ENCODE peak calls at places on chromosomes 13 and 19, in seven cellular contexts. N is neuronal stem cell, A is IMR-90, T is H9, V is H1, R is mesenchymal stem cell, Y is trophoblast cell. Z is an unnamed sample.

GRCh38 chr19:44643605-44644390 is at the start of gene PVR:
- DNase-seq in N (peak), A (peak), T (peak), V (peak), R (peak), Y (peak), Z (peak)

GRCh38 chr19:33621065-33621785 is 528 bp upstream of the CHST8 start:
- DNase-seq in N (no peak), A (no peak), T (no peak), V (peak), R (no peak), Y (no peak), Z (no peak)

GRCh38 chr19:4086336-4086953 is 19.7 kb upstream of the ZBTB7A start:
- DNase-seq in N (no peak), A (no peak), T (no peak), V (no peak), R (no peak), Y (peak), Z (no peak)

GRCh38 chr19:9673912-9674668 is 810 bp downstream of the ZNF562 start:
- DNase-seq in N (no peak), A (peak), T (no peak), V (no peak), R (peak), Y (peak), Z (peak)

GRCh38 chr19:49954092-49954825 is 6.7 kb downstream of the SIGLEC11 start:
- DNase-seq in N (no peak), A (peak), T (no peak), V (no peak), R (no peak), Y (no peak), Z (no peak)

GRCh38 chr13:100102042-100102441 is 13.1 kb downstream of the PCCA start:
- DNase-seq in N (no peak), A (no peak), T (no peak), V (no peak), R (no peak), Y (no peak), Z (no peak)

GRCh38 chr13:34037636-34038325 is 219.8 kb downstream of the RFC3 start:
- DNase-seq in N (no peak), A (no peak), T (no peak), V (no peak), R (no peak), Y (peak), Z (peak)

GRCh38 chr13:94711561-94712286 is 621 bp downstream of the SOX21 start:
- DNase-seq in N (no peak), A (no peak), T (peak), V (no peak), R (peak), Y (peak), Z (peak)

GRCh38 chr19:55253842-55254624 is 4.8 kb downstream of the PPP6R1 start:
- DNase-seq in N (no peak), A (no peak), T (no peak), V (no peak), R (no peak), Y (peak), Z (no peak)

GRCh38 chr19:16899566-16900075 is 10.8 kb downstream of the F2RL3 start:
- DNase-seq in N (no peak), A (no peak), T (peak), V (peak), R (peak), Y (peak), Z (peak)

GRCh38 chr19:48391100-48392005 is at the start of gene KDELR1:
- DNase-seq in N (peak), A (peak), T (peak), V (peak), R (peak), Y (peak), Z (peak)

GRCh38 chr19:8578642-8579265 is 1.5 kb upstream of the MYO1F start:
- DNase-seq in N (peak), A (peak), T (peak), V (peak), R (peak), Y (peak), Z (peak)

GRCh38 chr13:91313581-91313980 is 33.9 kb upstream of the MIR17HG start:
- DNase-seq in N (no peak), A (no peak), T (no peak), V (no peak), R (no peak), Y (no peak), Z (no peak)

GRCh38 chr13:72839831-72840426 is 58.0 kb downstream of the PIBF1 start:
- DNase-seq in N (peak), A (peak), T (peak), V (peak), R (peak), Y (peak), Z (peak)

GRCh38 chr19:43751466-43752220 is 3.1 kb downstream of the SMG9 start:
- DNase-seq in N (no peak), A (peak), T (no peak), V (no peak), R (peak), Y (no peak), Z (no peak)

GRCh38 chr19:23554548-23554947 is 132.5 kb downstream of the ZNF675 start:
- DNase-seq in N (no peak), A (no peak), T (no peak), V (no peak), R (no peak), Y (peak), Z (no peak)

GRCh38 chr13:111289251-111289650 is 31.2 kb upstream of the TEX29 start:
- DNase-seq in N (no peak), A (no peak), T (no peak), V (no peak), R (no peak), Y (no peak), Z (no peak)

DNA sequence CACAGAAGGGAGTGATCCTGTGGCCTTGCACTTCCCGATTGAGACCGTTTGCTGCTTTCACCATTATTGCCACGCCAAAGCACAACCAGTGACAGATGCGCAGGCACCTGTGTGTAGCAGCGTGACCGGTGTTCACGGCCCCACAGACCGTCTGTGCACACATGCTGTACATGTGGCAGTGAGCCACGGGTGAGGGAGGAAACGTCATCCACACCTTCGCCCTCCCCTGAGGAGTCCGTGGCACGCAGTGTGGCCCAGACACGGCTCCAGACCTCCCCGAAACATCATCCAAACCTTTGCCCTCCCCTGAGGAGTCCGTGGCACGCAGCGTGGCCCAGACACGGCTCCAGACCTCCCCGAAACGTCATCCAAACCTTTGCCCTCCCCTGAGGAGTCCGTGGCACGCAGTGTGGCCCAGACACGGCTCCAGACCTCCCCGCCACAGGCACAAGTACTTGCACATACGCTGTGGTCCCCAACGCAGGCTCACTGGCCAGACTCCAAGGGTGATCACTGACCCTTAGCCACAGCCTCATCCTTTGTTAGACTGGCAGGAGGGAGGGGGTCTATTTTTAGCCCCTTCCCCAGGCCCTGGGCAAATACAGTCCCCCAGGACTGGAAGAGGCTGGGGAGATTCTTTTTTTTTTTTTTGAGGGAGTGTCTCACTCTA is 7.9 kb upstream of the SHC2 start:
- DNase-seq in N (no peak), A (no peak), T (no peak), V (no peak), R (no peak), Y (no peak), Z (no peak)
- H2BK5ac ChIP-seq in N (no peak), A (no peak), T (no peak), V (no peak), R (no peak), Y (no peak), Z (no peak)

GRCh38 chr19:38891791-38892190 is 7.6 kb downstream of the SIRT2 start:
- DNase-seq in N (no peak), A (no peak), T (no peak), V (no peak), R (no peak), Y (no peak), Z (no peak)

GRCh38 chr19:38893341-38893771 is 6.1 kb downstream of the SIRT2 start:
- DNase-seq in N (no peak), A (no peak), T (no peak), V (no peak), R (no peak), Y (no peak), Z (no peak)

GRCh38 chr19:38892841-38893240 is 6.6 kb downstream of the SIRT2 start:
- DNase-seq in N (no peak), A (no peak), T (no peak), V (no peak), R (no peak), Y (no peak), Z (no peak)

GRCh38 chr19:38898788-38899446 is 501 bp downstream of the SIRT2 start:
- DNase-seq in N (peak), A (peak), T (no peak), V (no peak), R (peak), Y (no peak), Z (peak)

GRCh38 chr19:38894968-38895367 is 4.5 kb downstream of the SIRT2 start:
- DNase-seq in N (no peak), A (no peak), T (no peak), V (no peak), R (no peak), Y (no peak), Z (no peak)
- H2BK5ac ChIP-seq in N (no peak), A (no peak), T (no peak), V (no peak), R (no peak), Y (no peak), Z (no peak)

DNA sequence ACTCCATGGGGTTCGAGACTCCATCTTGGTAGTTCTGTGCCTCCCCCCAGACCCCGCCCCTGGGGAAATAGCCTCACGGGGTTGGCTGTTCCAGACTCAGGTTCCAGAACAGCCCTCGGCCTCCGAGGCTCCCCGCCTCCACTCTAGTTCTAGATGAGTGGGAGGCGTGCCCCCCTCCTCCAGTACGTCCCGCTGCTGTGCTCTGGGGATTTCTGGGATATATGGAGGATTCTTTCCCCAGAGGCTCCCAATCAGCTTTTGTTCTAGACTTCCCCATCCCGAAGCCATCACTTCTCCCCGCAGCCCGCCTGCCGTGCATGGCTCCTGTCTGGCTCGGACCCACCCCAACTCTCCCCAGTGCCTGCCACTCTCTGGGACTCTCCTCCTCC is 1.9 kb upstream of the CACNG7 start:
- DNase-seq in N (no peak), A (no peak), T (peak), V (no peak), R (no peak), Y (no peak), Z (no peak)
- H2BK5ac ChIP-seq in N (no peak), A (no peak), T (no peak), V (peak), R (no peak), Y (no peak), Z (no peak)

GRCh38 chr19:32012206-32012605 is 333.2 kb upstream of the ZNF507 start:
- DNase-seq in N (no peak), A (no peak), T (no peak), V (peak), R (no peak), Y (no peak), Z (no peak)
- H2BK5ac ChIP-seq in N (no peak), A (no peak), T (no peak), V (no peak), R (no peak), Y (no peak), Z (no peak)

DNA sequence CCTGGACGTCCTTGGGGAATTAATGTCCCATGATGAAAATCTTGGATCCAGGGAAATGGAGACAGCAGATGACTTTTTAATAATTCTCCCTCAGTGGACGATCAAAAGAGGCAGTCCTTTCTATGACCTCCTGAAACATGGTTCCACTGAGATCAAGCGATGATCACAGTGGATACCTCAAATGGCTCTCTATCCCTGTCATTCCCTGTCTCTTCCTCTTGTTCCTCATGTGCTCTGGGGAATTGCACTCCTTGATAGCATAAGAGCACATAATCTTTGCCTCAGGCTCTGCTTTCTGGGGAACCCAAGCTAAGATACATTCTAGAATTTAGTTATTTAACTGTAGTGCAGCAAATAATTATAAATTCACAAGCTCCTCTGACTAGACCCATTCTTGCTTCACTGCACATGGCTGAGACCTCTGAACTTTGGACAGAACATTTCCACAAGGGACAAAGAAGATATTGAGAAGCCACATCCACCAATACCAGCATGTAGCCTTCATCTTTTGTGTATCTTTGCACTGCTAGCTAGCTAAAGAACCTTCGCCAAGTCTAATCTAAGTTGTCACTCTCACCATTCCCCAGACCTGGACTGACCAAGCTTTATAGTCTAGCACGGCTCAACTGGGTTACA is 142.9 kb downstream of the SUCLA2 start:
- DNase-seq in N (no peak), A (no peak), T (no peak), V (no peak), R (no peak), Y (peak), Z (no peak)
- H2BK5ac ChIP-seq in N (no peak), A (no peak), T (no peak), V (no peak), R (no peak), Y (no peak), Z (no peak)

Z was measured in mesendoderm.